ENCODE peak calls at places on chromosomes 11 and 22, in five cellular contexts. Q is A172, J is GM10248, P is sigmoid colon, H is dermis blood vessel endothelial cell. R is an unnamed sample.

GRCh38 chr22:49546811-49547585 is 280.7 kb downstream of the BRD1 start:
- DNase-seq in Q (no peak), J (no peak), P (peak), H (no peak), R (no peak)

GRCh38 chr11:128610765-128611617 is 23.6 kb upstream of the ETS1 start:
- DNase-seq in Q (no peak), J (peak), P (no peak), H (peak), R (peak)

GRCh38 chr22:17953147-17953546 is 71.2 kb downstream of the MICAL3 start:
- DNase-seq in Q (no peak), J (no peak), P (peak), H (no peak), R (no peak)

GRCh38 chr11:10117709-10118341 is 176.2 kb downstream of the SBF2 start:
- DNase-seq in Q (no peak), J (no peak), P (no peak), H (peak), R (no peak)

GRCh38 chr11:122931510-122931909 is 49.0 kb downstream of the JHY start:
- DNase-seq in Q (no peak), J (no peak), P (no peak), H (no peak), R (no peak)

GRCh38 chr11:59865031-59865430 is 1.3 kb downstream of the TCN1 start:
- DNase-seq in Q (peak), J (no peak), P (no peak), H (peak), R (no peak)

GRCh38 chr11:74417379-74417804 is 19.2 kb upstream of the PGM2L1 start:
- DNase-seq in Q (no peak), J (no peak), P (no peak), H (no peak), R (no peak)

GRCh38 chr11:35142481-35143207 is 3.7 kb downstream of the CD44 start:
- DNase-seq in Q (peak), J (no peak), P (no peak), H (peak), R (peak)

GRCh38 chr11:6794637-6795036 is 4.9 kb downstream of the OR6A2 start:
- DNase-seq in Q (no peak), J (no peak), P (no peak), H (no peak), R (no peak)

GRCh38 chr11:134987223-134987768 is 575.3 kb upstream of the B3GAT1 start:
- DNase-seq in Q (no peak), J (no peak), P (no peak), H (no peak), R (no peak)

GRCh38 chr11:34234086-34234740 is 123.6 kb downstream of the ABTB2 start:
- DNase-seq in Q (peak), J (peak), P (no peak), H (peak), R (peak)

GRCh38 chr22:46116491-46116958 is 33.8 kb upstream of the PPARA start:
- DNase-seq in Q (no peak), J (peak), P (peak), H (peak), R (peak)